ENCODE peak calls at places on chromosomes 13 and 19, in eight cellular contexts. C, U, M, A, K, J, F and X are unnamed samples.

GRCh38 chr19:10565028-10565566 is 713 bp downstream of the KRI1 start:
- DNase-seq in J (peak), A (peak), M (no peak), C (no peak), U (peak), F (peak), K (peak), X (peak)

GRCh38 chr13:32443111-32443510 is 15.2 kb upstream of the N4BP2L1 start:
- DNase-seq in M (no peak), A (no peak), F (peak), K (peak), J (peak), U (no peak), C (no peak), X (no peak)

GRCh38 chr13:36975172-36975571 is 24.0 kb downstream of the ALG5 start:
- DNase-seq in U (no peak), M (no peak), F (no peak), J (no peak), C (no peak), A (no peak), K (no peak), X (no peak)

GRCh38 chr13:32150794-32151193 is 119.2 kb downstream of the FRY start:
- DNase-seq in F (no peak), M (peak), K (peak), A (peak), U (peak), C (no peak), J (peak), X (peak)

GRCh38 chr19:7874080-7874856 is at the start of gene PRR36:
- DNase-seq in U (no peak), M (peak), F (no peak), C (peak), K (no peak), A (no peak), J (no peak), X (peak)

GRCh38 chr13:106348032-106348431 is 187.4 kb downstream of the EFNB2 start:
- DNase-seq in K (peak), M (no peak), J (peak), A (no peak), C (no peak), U (no peak), F (no peak), X (no peak)

GRCh38 chr19:34226036-34226435 is 28.3 kb upstream of the GARRE1 start:
- DNase-seq in A (no peak), J (no peak), U (no peak), M (no peak), K (no peak), C (no peak), F (no peak), X (no peak)

GRCh38 chr19:53463263-53463662 is 4.3 kb upstream of the ZNF813 start:
- DNase-seq in U (peak), J (no peak), M (no peak), F (no peak), A (peak), K (peak), C (no peak), X (peak)

GRCh38 chr19:38517321-38517720 is 83.8 kb downstream of the RYR1 start:
- DNase-seq in J (no peak), K (no peak), U (no peak), M (no peak), A (no peak), C (no peak), F (no peak), X (no peak)

GRCh38 chr19:55536951-55537740 is at the start of gene SBK2:
- DNase-seq in K (no peak), F (no peak), J (no peak), C (no peak), M (no peak), A (no peak), U (no peak), X (no peak)

GRCh38 chr13:28384789-28385188 is 110.1 kb downstream of the FLT1 start:
- DNase-seq in U (no peak), F (no peak), A (no peak), M (no peak), K (no peak), J (no peak), C (no peak), X (no peak)

GRCh38 chr19:14033946-14034345 is 2.4 kb downstream of the IL27RA start:
- DNase-seq in K (no peak), F (no peak), C (no peak), A (no peak), J (no peak), M (no peak), U (no peak), X (no peak)